ENCODE peak calls at places on chromosomes 12 and 14, in seven cellular contexts. L is ascending aorta, C is fibroblast of lung, O is ovary, H is mucosa of descending colon, R is astrocyte, G is endothelial cell of umbilical vein. W is an unnamed sample. For H3K9me3, the result is how much of the 10 kb centered on the place peaks cover.

GRCh38 chr12:64171715-64172114 is 50.4 kb downstream of the KICS2 start:
- DNase-seq in L (no peak), C (peak), O (no peak), H (no peak), R (peak), G (peak), W (no peak)

GRCh38 chr12:75781532-75782046 is 250.0 kb downstream of the PHLDA1 start:
- DNase-seq in L (no peak), C (peak), O (no peak), H (no peak), R (peak), G (peak), W (no peak)

GRCh38 chr12:132030367-132031038 is 80.8 kb downstream of the EP400 start:
- DNase-seq in L (no peak), C (peak), O (no peak), H (no peak), R (no peak), G (peak), W (peak)

GRCh38 chr14:64812412-64812811 is 67.3 kb downstream of the SPTB start:
- DNase-seq in L (no peak), C (no peak), O (no peak), H (peak), R (no peak), G (no peak), W (no peak)

GRCh38 chr14:56131004-56131864 is 13.0 kb downstream of the PELI2 start:
- DNase-seq in L (no peak), C (no peak), O (no peak), H (no peak), R (no peak), G (no peak), W (no peak)

GRCh38 chr12:3150820-3151590 is 73.8 kb downstream of the TSPAN9 start:
- DNase-seq in L (no peak), C (peak), O (no peak), H (no peak), R (peak), G (peak), W (no peak)

GRCh38 chr14:100449225-100449987 is 126.3 kb downstream of the SLC25A47 start:
- DNase-seq in L (no peak), C (no peak), O (no peak), H (no peak), R (no peak), G (no peak), W (no peak)

GRCh38 chr12:107580750-107581529 is 104.7 kb upstream of the PWP1 start:
- DNase-seq in L (no peak), C (no peak), O (no peak), H (no peak), R (no peak), G (no peak), W (no peak)

GRCh38 chr14:36509056-36509917 is 10.7 kb downstream of the NKX2-1 start:
- DNase-seq in L (no peak), C (no peak), O (no peak), H (no peak), R (no peak), G (no peak), W (no peak)

GRCh38 chr12:65840793-65841670 is 16.7 kb downstream of the HMGA2 start:
- DNase-seq in L (no peak), C (no peak), O (no peak), H (no peak), R (no peak), G (peak), W (no peak)
- H3K9me3 ChIP-seq in L (under half), C (under half), O (under half), H (under half), R (under half), G (under half), W (under half)

DNA sequence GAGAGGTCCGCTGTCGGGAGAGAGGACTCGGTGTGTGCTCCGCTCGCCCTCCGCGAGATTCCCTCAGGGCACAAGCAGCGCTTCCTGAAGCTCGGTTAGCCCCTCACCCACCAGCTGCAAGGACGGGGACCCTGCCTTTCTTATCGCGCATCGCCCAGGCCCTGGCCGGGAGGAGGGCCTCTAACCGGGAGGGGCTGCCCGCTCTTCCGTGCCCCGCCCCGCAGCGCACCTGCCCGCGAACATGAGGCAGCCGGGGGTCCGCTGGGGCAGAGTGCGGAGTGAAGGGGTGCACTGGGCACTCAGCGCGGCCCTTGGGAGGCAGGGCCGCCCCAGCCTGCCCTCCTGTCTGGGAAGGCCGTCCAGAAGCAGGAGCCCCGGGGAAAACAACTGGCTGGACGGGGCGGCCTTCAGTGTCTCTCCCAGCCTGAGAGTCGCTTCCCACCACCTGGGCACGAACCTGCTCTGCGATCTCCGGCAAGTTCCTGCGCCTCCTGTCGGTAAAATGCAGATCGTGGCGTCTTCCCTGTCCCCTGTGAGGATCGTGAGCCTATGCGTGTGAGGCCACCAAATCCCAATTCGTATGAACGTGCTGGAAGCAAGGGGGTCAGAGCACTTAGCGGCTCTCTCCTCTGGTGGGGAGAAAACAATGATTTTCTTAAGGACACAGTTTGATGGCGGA is 28.0 kb upstream of the ADIPOR2 start:
- DNase-seq in L (no peak), C (peak), O (peak), H (peak), R (no peak), G (no peak), W (no peak)
- TF ChIP-seq CTCF in L (no peak), C (no peak), O (no peak), H (peak), R (peak), G (no peak), W (peak)

GRCh38 chr14:38210587-38211257 is 3.0 kb downstream of the SSTR1 start:
- DNase-seq in L (no peak), C (peak), O (no peak), H (no peak), R (peak), G (peak), W (peak)
- H3K4me3 ChIP-seq in L (peak), C (peak), O (no peak), H (no peak), R (peak), G (peak), W (peak)

GRCh38 chr14:29800961-29801360 is 126.7 kb downstream of the PRKD1 start:
- DNase-seq in L (no peak), C (no peak), O (no peak), H (no peak), R (no peak), G (no peak), W (no peak)

GRCh38 chr14:29798776-29799175 is 128.9 kb downstream of the PRKD1 start:
- DNase-seq in L (no peak), C (no peak), O (no peak), H (no peak), R (no peak), G (no peak), W (no peak)

GRCh38 chr14:29798078-29798477 is 129.6 kb downstream of the PRKD1 start:
- DNase-seq in L (no peak), C (no peak), O (no peak), H (no peak), R (no peak), G (no peak), W (no peak)

GRCh38 chr14:29802211-29802610 is 125.4 kb downstream of the PRKD1 start:
- DNase-seq in L (no peak), C (no peak), O (no peak), H (no peak), R (no peak), G (no peak), W (no peak)

DNA sequence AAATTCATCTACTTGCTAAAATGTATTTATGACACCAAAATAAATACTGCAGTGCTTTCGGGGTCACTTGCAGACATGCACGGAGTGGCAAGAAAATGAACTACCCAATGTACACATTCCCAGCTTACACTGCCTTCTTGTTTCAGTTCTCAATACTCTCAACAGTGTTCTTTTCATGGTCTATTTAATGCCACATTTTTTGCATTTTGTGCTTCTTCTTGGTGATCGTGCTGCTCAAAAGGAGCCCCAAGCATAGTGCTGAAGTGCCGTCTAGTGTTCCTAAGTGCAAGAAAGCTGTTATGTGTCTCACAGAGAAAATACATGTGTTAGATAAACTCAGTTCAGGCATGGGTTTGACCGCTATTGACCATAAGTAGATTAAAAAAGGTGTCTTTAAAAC is 127.9 kb downstream of the PRKD1 start:
- DNase-seq in L (no peak), C (peak), O (no peak), H (no peak), R (no peak), G (no peak), W (no peak)
- H3K9me3 ChIP-seq in L (under half), C (under half), O (under half), H (under half), R (under half), G (under half), W (under half)

GRCh38 chr12:22409071-22409951 is 74.8 kb upstream of the ST8SIA1 start:
- DNase-seq in L (no peak), C (no peak), O (no peak), H (no peak), R (no peak), G (no peak), W (no peak)
- TF ChIP-seq CTCF in L (no peak), C (no peak), O (no peak), H (no peak), R (no peak), G (no peak), W (no peak)

W was measured in left ventricle myocardium inferior.